ENCODE peak calls at places on chromosomes 3 and 15, in seven cellular contexts. W is CD8-positive, alpha-beta memory T cell; H is GM06990; I is foreskin fibroblast; G is AG04450; T is coronary artery; Q is GM23248. N is an unnamed sample.

GRCh38 chr3:20041197-20041780 is 1.0 kb downstream of the KAT2B start:
- DNase-seq in W (peak; percentile 63), H (peak; percentile 81), I (peak; percentile 84), G (no peak), T (peak; percentile 89), Q (peak; percentile 74), N (peak; percentile 62)

GRCh38 chr15:74664028-74664616 is 31.7 kb downstream of the EDC3 start:
- DNase-seq in W (no peak), H (no peak), I (peak; percentile 68), G (peak; percentile 30), T (no peak), Q (peak; percentile 67), N (no peak)

GRCh38 chr15:100256096-100256984 is 85.4 kb downstream of the ADAMTS17 start:
- DNase-seq in W (no peak), H (no peak), I (no peak), G (no peak), T (peak; percentile 56), Q (no peak), N (no peak)

GRCh38 chr3:66592061-66592875 is 91.4 kb upstream of the LRIG1 start:
- DNase-seq in W (no peak), H (no peak), I (no peak), G (no peak), T (no peak), Q (no peak), N (no peak)

GRCh38 chr15:92014461-92015030 is 161.0 kb downstream of the SLCO3A1 start:
- DNase-seq in W (no peak), H (no peak), I (no peak), G (no peak), T (no peak), Q (no peak), N (no peak)

GRCh38 chr3:127089487-127090145 is 103.3 kb upstream of the PRR23E start:
- DNase-seq in W (no peak), H (no peak), I (peak; percentile 62), G (no peak), T (no peak), Q (peak; percentile 68), N (no peak)

GRCh38 chr3:178671261-178672191 is 135.3 kb downstream of the KCNMB2 start:
- DNase-seq in W (no peak), H (no peak), I (peak; percentile 60), G (no peak), T (no peak), Q (peak; percentile 48), N (peak; percentile 48)

GRCh38 chr3:23760325-23760724 is 45.4 kb upstream of the UBE2E1 start:
- DNase-seq in W (no peak), H (no peak), I (no peak), G (no peak), T (no peak), Q (no peak), N (no peak)

GRCh38 chr3:171162986-171163723 is 136.6 kb upstream of the SLC2A2 start:
- DNase-seq in W (no peak), H (no peak), I (peak; percentile 20), G (no peak), T (no peak), Q (no peak), N (no peak)

GRCh38 chr3:189355481-189356201 is 183.9 kb downstream of the TPRG1 start:
- DNase-seq in W (no peak), H (no peak), I (no peak), G (peak; percentile 11), T (no peak), Q (peak; percentile 70), N (peak; percentile 38)

GRCh38 chr3:98734737-98735136 is 28.4 kb upstream of the ST3GAL6 start:
- DNase-seq in W (no peak), H (no peak), I (peak; percentile 33), G (no peak), T (no peak), Q (no peak), N (no peak)

GRCh38 chr3:119011528-119011927 is 23.1 kb downstream of the IGSF11 start:
- DNase-seq in W (no peak), H (no peak), I (no peak), G (no peak), T (no peak), Q (no peak), N (no peak)

DNA sequence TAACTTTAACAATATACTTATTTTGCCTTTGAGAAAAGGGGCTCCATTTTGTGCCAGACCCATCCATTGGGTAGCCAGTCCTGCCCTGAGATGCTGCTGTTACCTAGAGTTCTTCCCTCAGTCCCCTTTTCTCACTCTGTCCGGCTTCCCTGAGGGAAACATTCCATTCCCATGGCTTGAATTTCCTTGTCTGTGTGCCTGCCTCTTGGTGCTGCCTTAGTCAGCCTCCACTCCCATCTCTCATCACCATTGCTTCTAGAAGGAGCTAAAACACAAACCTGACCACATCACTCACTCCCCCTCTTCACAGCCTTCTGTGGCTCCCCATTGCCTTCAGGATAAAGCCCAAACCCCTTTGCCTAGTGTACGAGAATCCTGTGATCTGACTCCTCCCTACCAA is 25.2 kb upstream of the C2CD4B start:
- DNase-seq in W (no peak), H (no peak), I (no peak), G (no peak), T (no peak), Q (no peak), N (no peak)
- H3K4me3 ChIP-seq in W (no peak overlapping the region), H (no peak overlapping the region), I (no peak overlapping the region), G (no peak overlapping the region), T (no peak overlapping the region), Q (no peak overlapping the region), N (no peak overlapping the region)

GRCh38 chr15:58410353-58410752 is 21.4 kb upstream of the LIPC start:
- DNase-seq in W (peak; percentile 26), H (no peak), I (peak; percentile 36), G (no peak), T (no peak), Q (peak; percentile 69), N (peak; percentile 39)
- H3K4me3 ChIP-seq in W (peak overlapping the region; percentile 44), H (no peak overlapping the region), I (peak overlapping the region; percentile 34), G (peak overlapping the region; percentile 21), T (peak overlapping the region; percentile 58), Q (peak overlapping the region; percentile 74), N (no peak overlapping the region)

GRCh38 chr15:45714501-45715488 is 80.0 kb downstream of the SQOR start:
- DNase-seq in W (no peak), H (no peak), I (peak; percentile 91), G (peak; percentile 20), T (no peak), Q (peak; percentile 74), N (peak; percentile 28)
- H3K4me3 ChIP-seq in W (no peak overlapping the region), H (no peak overlapping the region), I (peak overlapping the region; percentile 20), G (peak overlapping the region; percentile 44), T (peak overlapping the region; percentile 52), Q (no peak overlapping the region), N (no peak overlapping the region)

DNA sequence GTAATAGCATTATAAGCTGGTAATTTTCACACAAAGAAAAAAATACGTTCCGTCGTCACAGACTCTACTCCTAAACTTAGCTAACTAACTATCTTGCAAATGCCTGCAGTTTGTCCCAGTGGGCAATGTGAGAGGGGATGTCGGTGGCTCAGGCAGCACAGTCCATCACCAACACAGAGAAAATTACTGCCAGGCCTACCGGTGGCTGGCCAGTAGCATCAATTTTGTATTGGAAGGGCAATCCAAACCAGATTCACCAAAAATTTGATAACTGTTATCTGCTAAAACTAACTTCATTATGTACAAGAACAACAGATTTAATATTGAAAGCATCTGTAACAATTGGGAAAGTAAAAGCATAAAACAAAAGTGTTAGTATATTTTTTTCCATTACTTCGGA is 37.4 kb upstream of the RASA2 start:
- DNase-seq in W (no peak), H (no peak), I (no peak), G (no peak), T (no peak), Q (no peak), N (no peak)
- H3K4me3 ChIP-seq in W (no peak overlapping the region), H (no peak overlapping the region), I (no peak overlapping the region), G (no peak overlapping the region), T (no peak overlapping the region), Q (no peak overlapping the region), N (no peak overlapping the region)